ENCODE peak calls at places on chromosomes 5 and 9, in nine cellular contexts. S is neural crest cell, A is GM06990, H is thoracic aorta, E is cardiac fibroblast, W is astrocyte of the spinal cord, U is upper lobe of right lung, X is HFF-Myc, C is right lobe of liver. O is an unnamed sample.

GRCh38 chr9:114390952-114391351 is 3.2 kb upstream of the AKNA start:
- DNase-seq in H (no peak), X (no peak), E (no peak), U (no peak), W (no peak), S (no peak), C (no peak), A (no peak), O (no peak)

GRCh38 chr5:151678713-151679112 is 8.0 kb downstream of the SPARC start:
- DNase-seq in E (no peak), U (no peak), S (no peak), H (no peak), W (no peak), X (no peak), C (no peak), A (no peak), O (no peak)

GRCh38 chr9:101635473-101635872 is 40.7 kb upstream of the PPP3R2 start:
- DNase-seq in E (no peak), S (no peak), C (no peak), A (no peak), H (no peak), X (no peak), W (no peak), U (no peak), O (no peak)

GRCh38 chr9:100277166-100277979 is 75.4 kb downstream of the TEX10 start:
- DNase-seq in X (peak; percentile 6), W (peak; percentile 45), E (peak; percentile 23), U (no peak), H (no peak), C (no peak), S (no peak), A (no peak), O (no peak)

GRCh38 chr9:95297316-95297715 is 20.2 kb downstream of the FANCC start:
- DNase-seq in H (no peak), E (no peak), U (no peak), C (no peak), W (no peak), X (no peak), A (no peak), S (no peak), O (no peak)

GRCh38 chr5:36305571-36306326 is 4.0 kb upstream of the RANBP3L start:
- DNase-seq in C (peak; percentile 61), H (no peak), A (no peak), E (peak; percentile 76), W (peak; percentile 64), S (peak; percentile 22), U (peak; percentile 68), X (no peak), O (peak; percentile 39)

GRCh38 chr9:135479469-135480052 is at the start of gene PPP1R26:
- DNase-seq in W (no peak), E (no peak), U (peak; percentile 81), S (peak; percentile 30), A (no peak), C (no peak), X (no peak), H (no peak), O (peak; percentile 49)

GRCh38 chr9:15642369-15642962 is 89.6 kb downstream of the CCDC171 start:
- DNase-seq in E (peak; percentile 73), H (no peak), X (peak; percentile 15), W (peak; percentile 51), A (no peak), C (no peak), S (no peak), U (no peak), O (no peak)

DNA sequence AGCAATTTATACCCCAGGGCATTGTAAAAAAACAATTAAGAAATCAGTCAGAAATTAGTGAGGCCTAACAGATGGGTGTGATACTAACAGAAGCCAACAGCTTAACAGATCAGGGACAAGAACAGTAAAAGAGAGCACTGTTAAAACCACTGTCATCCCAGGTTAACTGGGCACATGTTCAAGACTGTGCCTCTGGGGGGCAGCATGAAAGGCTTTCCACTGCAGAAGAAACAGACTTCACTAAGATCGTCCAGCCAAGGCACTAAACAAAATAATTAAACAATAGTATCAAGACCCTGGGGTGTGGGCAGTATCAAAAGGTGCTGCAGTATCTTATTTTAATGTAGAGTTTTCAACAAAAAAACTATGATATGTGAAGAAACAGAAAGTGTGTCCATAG is 43.5 kb downstream of the FBN2 start:
- DNase-seq in U (no peak), A (no peak), S (no peak), W (no peak), E (no peak), X (no peak), C (no peak), H (no peak), O (no peak)
- TF ChIP-seq CTCF in U (no peak), A (peak; percentile 48), S (peak; percentile 25), W (peak; percentile 39), E (peak; percentile 12), X (peak; percentile 38), C (no peak), H (no peak), O (no peak)

GRCh38 chr5:73624888-73625287 is 1.1 kb upstream of the ARHGEF28 start:
- DNase-seq in A (no peak), U (no peak), C (no peak), X (no peak), S (no peak), H (no peak), E (no peak), W (no peak), O (no peak)

GRCh38 chr5:73626814-73627313 is 868 bp downstream of the ARHGEF28 start:
- DNase-seq in E (no peak), A (no peak), W (no peak), C (no peak), H (no peak), X (no peak), S (no peak), U (no peak), O (no peak)

GRCh38 chr5:73625905-73626811 is at the start of gene ARHGEF28:
- DNase-seq in E (peak; percentile 66), W (peak; percentile 53), S (peak; percentile 18), U (peak; percentile 91), C (peak; percentile 85), A (peak; percentile 42), X (no peak), H (peak; percentile 2), O (peak; percentile 54)

GRCh38 chr5:73623929-73624404 is 2.0 kb upstream of the ARHGEF28 start:
- DNase-seq in A (no peak), E (no peak), S (no peak), C (no peak), X (no peak), W (no peak), U (no peak), H (no peak), O (no peak)

DNA sequence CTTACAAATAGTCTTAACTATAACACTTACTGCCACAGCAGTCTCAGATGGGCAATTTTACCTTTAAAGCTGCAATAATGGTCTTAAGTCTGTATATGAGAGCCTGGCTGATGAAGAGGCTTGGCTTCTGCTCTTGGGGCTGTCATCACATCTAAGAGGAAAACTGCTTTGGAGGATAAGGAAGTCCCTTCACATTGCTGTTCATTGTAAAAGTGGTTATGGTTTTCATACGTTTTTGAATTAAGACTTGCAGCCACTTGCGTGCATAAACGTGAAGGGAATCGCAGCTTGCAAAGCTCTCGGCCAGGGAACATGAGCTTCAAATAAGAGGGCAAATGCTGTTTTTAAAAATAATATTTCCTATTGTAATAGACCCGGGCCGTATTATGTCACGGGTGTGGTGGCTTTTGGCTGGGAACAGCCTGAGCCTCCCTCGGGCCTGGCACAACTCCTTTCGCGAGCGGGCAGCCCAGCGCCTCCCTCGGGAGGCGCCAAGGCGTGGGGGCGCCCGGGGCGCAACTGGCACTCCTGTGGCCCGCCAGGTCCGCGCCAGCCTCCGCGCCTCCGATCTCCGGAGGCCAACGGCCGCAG is 587 bp upstream of the ARHGEF28 start:
- DNase-seq in W (peak; percentile 47), S (no peak), H (no peak), A (no peak), X (no peak), E (peak; percentile 52), C (no peak), U (no peak), O (no peak)
- TF ChIP-seq CTCF in W (no peak), S (no peak), H (no peak), A (no peak), X (no peak), E (no peak), C (no peak), U (no peak), O (no peak)

GRCh38 chr9:90647843-90648242 is 5.2 kb upstream of the DIRAS2 start:
- DNase-seq in A (no peak), H (no peak), X (no peak), S (no peak), C (no peak), W (no peak), U (no peak), E (no peak), O (no peak)

GRCh38 chr9:90641868-90642558 is 611 bp downstream of the DIRAS2 start:
- DNase-seq in E (no peak), H (no peak), C (no peak), A (no peak), X (no peak), W (peak; percentile 5), U (no peak), S (no peak), O (no peak)

GRCh38 chr9:90641090-90641489 is 1.5 kb downstream of the DIRAS2 start:
- DNase-seq in S (no peak), U (no peak), H (no peak), C (no peak), A (no peak), X (no peak), E (no peak), W (no peak), O (no peak)

GRCh38 chr9:90645721-90646120 is 3.1 kb upstream of the DIRAS2 start:
- DNase-seq in U (no peak), E (no peak), H (no peak), W (no peak), S (no peak), C (no peak), A (no peak), X (no peak), O (no peak)

DNA sequence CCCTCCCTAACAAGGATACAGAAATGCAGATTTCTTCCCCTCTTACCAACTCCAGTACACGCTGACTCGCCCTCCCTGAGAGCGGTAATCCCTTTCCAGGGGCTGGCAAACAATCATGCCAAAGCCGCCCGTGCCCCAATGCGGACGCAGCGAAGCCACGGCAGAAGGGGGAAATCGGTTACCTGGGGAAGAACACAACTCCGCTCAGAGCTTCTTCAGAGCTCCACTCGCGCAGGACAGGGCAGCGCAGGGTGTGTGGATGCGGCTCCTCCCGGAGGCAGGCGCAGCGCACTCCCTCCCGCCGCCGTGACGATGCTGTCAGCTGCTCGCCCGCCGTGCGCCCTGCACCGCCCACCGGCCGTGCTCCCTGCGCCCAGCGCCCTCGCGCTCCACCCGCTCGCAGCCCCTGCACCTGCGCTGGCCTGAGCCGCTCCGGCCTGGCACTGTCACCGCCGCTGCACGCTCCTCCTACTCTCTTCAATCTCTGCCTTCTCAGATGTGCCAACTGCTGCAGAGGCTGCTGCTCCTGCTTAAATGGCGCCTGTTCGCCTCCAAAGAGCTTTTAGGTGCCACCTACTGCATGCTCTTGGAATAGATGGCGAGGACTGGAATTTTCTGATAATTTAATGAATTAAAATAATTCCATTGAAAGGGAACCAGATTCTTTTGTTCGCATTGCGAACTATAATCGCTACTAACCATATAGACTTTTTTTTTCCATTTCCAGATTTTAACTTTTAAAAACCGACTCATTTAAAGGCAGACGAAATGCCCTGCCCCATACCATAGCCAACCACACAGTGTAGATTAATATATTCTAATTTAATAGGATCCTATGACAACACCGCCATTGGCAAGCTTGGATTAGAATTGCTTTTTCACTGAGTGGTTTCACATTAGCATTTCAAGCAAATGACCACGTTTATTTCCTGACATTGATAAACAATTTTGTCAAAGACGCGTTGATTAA is at the start of gene DIRAS2:
- DNase-seq in U (peak; percentile 84), A (peak; percentile 29), C (peak; percentile 82), S (peak; percentile 50), E (peak; percentile 59), W (peak; percentile 70), H (no peak), X (peak; percentile 6), O (peak; percentile 83)
- TF ChIP-seq CTCF in U (peak; percentile 40), A (peak; percentile 26), C (peak; percentile 55), S (peak; percentile 75), E (peak; percentile 42), W (peak; percentile 62), H (no peak), X (peak; percentile 36), O (peak; percentile 27)

GRCh38 chr5:106508894-106509293 is 1161.8 kb downstream of the EFNA5 start:
- DNase-seq in U (no peak), A (no peak), S (no peak), E (no peak), X (no peak), W (no peak), H (no peak), C (no peak), O (no peak)
- TF ChIP-seq CTCF in U (no peak), A (no peak), S (no peak), E (no peak), X (no peak), W (no peak), H (no peak), C (no peak), O (no peak)